ENCODE peak calls at places on chromosomes 11 and 22, in four cellular contexts. D is foreskin fibroblast, V is heart left ventricle, K is esophagus squamous epithelium. P is an unnamed sample.
A peak's percentile ranks its signal among the peaks of the same experiment; 100 is the strongest.

GRCh38 chr22:44822479-44822878 is 70.1 kb downstream of the ARHGAP8 start:
- DNase-seq in D (no peak), K (no peak), V (no peak), P (no peak)

GRCh38 chr22:35355744-35356420 is 25.0 kb upstream of the HMOX1 start:
- DNase-seq in K (no peak), D (peak; percentile 31), V (no peak), P (no peak)

GRCh38 chr11:22633354-22633902 is 7.8 kb upstream of the FANCF start:
- DNase-seq in V (no peak), D (no peak), K (no peak), P (no peak)

GRCh38 chr11:63841554-63841953 is 2.6 kb downstream of the MARK2 start:
- DNase-seq in D (peak; percentile 65), K (no peak), V (peak; percentile 49), P (no peak)

GRCh38 chr11:19660076-19660475 is 52.6 kb upstream of the NAV2 start:
- DNase-seq in D (peak; percentile 76), K (no peak), V (no peak), P (no peak)

GRCh38 chr11:80443177-80443576 is 1002.3 kb upstream of the TENM4 start:
- DNase-seq in K (no peak), V (no peak), D (no peak), P (no peak)

GRCh38 chr11:15091620-15092019 is 18.2 kb downstream of the CALCB start:
- DNase-seq in V (no peak), K (no peak), D (no peak), P (no peak)

GRCh38 chr22:19043111-19044085 is 78.8 kb downstream of the DGCR2 start:
- DNase-seq in K (no peak), D (peak; percentile 59), V (no peak), P (no peak)

GRCh38 chr22:17695986-17696385 is 57.4 kb downstream of the BCL2L13 start:
- DNase-seq in D (no peak), V (no peak), K (no peak), P (no peak)

GRCh38 chr11:74546752-74547151 is 45.6 kb upstream of the POLD3 start:
- DNase-seq in K (no peak), V (no peak), D (no peak), P (peak; percentile 67)

GRCh38 chr11:72935705-72936104 is 121.5 kb downstream of the ATG16L2 start:
- DNase-seq in K (no peak), V (no peak), D (no peak), P (no peak)
- H3K4me3 ChIP-seq in K (no peak overlapping the region), V (no peak overlapping the region), D (no peak overlapping the region), P (no peak overlapping the region)

DNA sequence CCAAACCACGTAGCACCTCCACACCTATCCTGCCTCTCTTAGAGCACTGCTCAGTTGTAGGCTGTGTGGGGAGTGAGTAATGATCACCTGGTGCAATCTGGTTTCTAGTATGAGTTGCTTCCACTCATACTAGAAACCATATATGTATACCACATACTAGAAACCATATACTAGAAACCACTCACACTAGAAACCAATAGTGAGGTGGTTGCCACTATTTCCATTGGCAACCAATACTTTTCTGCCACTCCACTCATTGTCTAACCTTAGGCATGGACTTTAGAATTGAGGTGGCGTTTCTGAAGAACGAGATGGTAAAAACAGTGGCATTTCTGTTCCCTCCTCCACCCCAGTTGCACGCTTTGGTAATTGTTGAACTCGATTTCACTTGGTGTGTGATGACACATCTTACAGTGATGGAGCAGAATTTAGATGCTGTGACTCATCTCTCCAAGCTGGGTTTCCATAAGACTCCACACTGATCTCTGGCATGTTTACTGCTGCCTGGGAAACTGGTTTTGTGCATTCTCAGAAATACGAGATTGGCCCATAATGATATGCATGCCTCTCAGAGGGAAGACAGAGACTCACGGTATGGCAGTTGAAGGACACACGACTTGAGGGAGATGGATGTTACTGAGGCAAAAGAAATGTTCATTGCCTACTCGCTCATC is 82.9 kb downstream of the KIRREL3 start:
- DNase-seq in K (no peak), D (peak; percentile 91), V (no peak), P (no peak)
- H3K4me3 ChIP-seq in K (no peak overlapping the region), D (peak overlapping the region; percentile 12), V (no peak overlapping the region), P (no peak overlapping the region)

GRCh38 chr11:72720806-72721205 is 31.4 kb downstream of the ARAP1 start:
- DNase-seq in D (peak; percentile 39), K (no peak), V (peak; percentile 40), P (no peak)

GRCh38 chr11:72721276-72721675 is 30.9 kb downstream of the ARAP1 start:
- DNase-seq in D (no peak), K (no peak), V (peak; percentile 21), P (no peak)

GRCh38 chr11:72720047-72720446 is 32.2 kb downstream of the ARAP1 start:
- DNase-seq in K (no peak), V (peak; percentile 62), D (no peak), P (no peak)

GRCh38 chr11:72722050-72722748 is 30.0 kb downstream of the ARAP1 start:
- DNase-seq in D (peak; percentile 90), V (peak; percentile 92), K (peak; percentile 69), P (peak; percentile 92)

GRCh38 chr11:72721689-72722049 is 30.5 kb downstream of the ARAP1 start:
- DNase-seq in V (peak; percentile 70), D (peak; percentile 62), K (no peak), P (peak; percentile 67)
- H3K4me3 ChIP-seq in V (peak overlapping the region; percentile 80), D (peak overlapping the region; percentile 64), K (peak overlapping the region; percentile 55), P (peak overlapping the region; percentile 46)

GRCh38 chr11:554824-555499 is 5.6 kb downstream of the LMNTD2 start:
- DNase-seq in D (peak; percentile 71), V (peak; percentile 49), K (no peak), P (peak; percentile 87)
- H3K4me3 ChIP-seq in D (no peak overlapping the region), V (peak overlapping the region; percentile 30), K (peak overlapping the region; percentile 27), P (no peak overlapping the region)

GRCh38 chr11:10612217-10612862 is 43.9 kb upstream of the LYVE1 start:
- DNase-seq in D (no peak), K (no peak), V (no peak), P (no peak)
- H3K4me3 ChIP-seq in D (no peak overlapping the region), K (no peak overlapping the region), V (no peak overlapping the region), P (no peak overlapping the region)